ENCODE peak calls at places on chromosomes 3 and 15, in seven cellular contexts. U is epithelial cell of esophagus, H is keratinocyte, D is tibial artery, R is cardiac fibroblast, M is tibial nerve, X is sigmoid colon. Q is an unnamed sample.

GRCh38 chr15:77889009-77889806 is 188.3 kb downstream of the TBC1D2B start:
- DNase-seq in U (no peak), H (no peak), D (peak), R (peak), M (no peak), X (no peak), Q (no peak)

GRCh38 chr3:8757551-8758518 is 11.6 kb downstream of the OXTR start:
- DNase-seq in U (peak), H (no peak), D (no peak), R (peak), M (no peak), X (no peak), Q (peak)

GRCh38 chr3:128603313-128603712 is 47.3 kb downstream of the RPN1 start:
- DNase-seq in U (no peak), H (no peak), D (no peak), R (no peak), M (no peak), X (no peak), Q (no peak)

GRCh38 chr3:14153663-14154062 is 24.7 kb downstream of the XPC start:
- DNase-seq in U (no peak), H (no peak), D (no peak), R (no peak), M (no peak), X (no peak), Q (no peak)

GRCh38 chr3:111923095-111923771 is 55.6 kb upstream of the ABHD10 start:
- DNase-seq in U (peak), H (no peak), D (no peak), R (peak), M (no peak), X (no peak), Q (peak)

GRCh38 chr15:70669006-70669602 is 94.3 kb downstream of the UACA start:
- DNase-seq in U (no peak), H (no peak), D (no peak), R (no peak), M (no peak), X (no peak), Q (no peak)

GRCh38 chr15:58447244-58448010 is 15.6 kb downstream of the LIPC start:
- DNase-seq in U (peak), H (no peak), D (no peak), R (peak), M (no peak), X (no peak), Q (peak)

GRCh38 chr3:48120223-48120622 is 68.0 kb downstream of the CDC25A start:
- DNase-seq in U (no peak), H (no peak), D (no peak), R (no peak), M (no peak), X (no peak), Q (no peak)

GRCh38 chr3:147538034-147538433 is 128.9 kb downstream of the ZIC1 start:
- DNase-seq in U (no peak), H (no peak), D (no peak), R (no peak), M (no peak), X (no peak), Q (no peak)

GRCh38 chr3:112629425-112629824 is 11.5 kb downstream of the CCDC80 start:
- DNase-seq in U (peak), H (no peak), D (peak), R (peak), M (peak), X (peak), Q (peak)

GRCh38 chr3:188150982-188151381 is 3.0 kb upstream of the LPP start:
- DNase-seq in U (peak), H (no peak), D (no peak), R (no peak), M (no peak), X (no peak), Q (no peak)

GRCh38 chr15:84985158-84985557 is 3.5 kb downstream of the PDE8A start:
- DNase-seq in U (no peak), H (no peak), D (no peak), R (no peak), M (no peak), X (no peak), Q (no peak)

GRCh38 chr15:84983299-84983698 is 1.6 kb downstream of the PDE8A start:
- DNase-seq in U (no peak), H (no peak), D (no peak), R (peak), M (no peak), X (no peak), Q (no peak)

GRCh38 chr15:84982301-84982920 is 755 bp downstream of the PDE8A start:
- DNase-seq in U (peak), H (no peak), D (peak), R (peak), M (peak), X (peak), Q (no peak)

GRCh38 chr15:84981711-84982300 is at the start of gene PDE8A:
- DNase-seq in U (peak), H (no peak), D (peak), R (no peak), M (peak), X (peak), Q (peak)

DNA sequence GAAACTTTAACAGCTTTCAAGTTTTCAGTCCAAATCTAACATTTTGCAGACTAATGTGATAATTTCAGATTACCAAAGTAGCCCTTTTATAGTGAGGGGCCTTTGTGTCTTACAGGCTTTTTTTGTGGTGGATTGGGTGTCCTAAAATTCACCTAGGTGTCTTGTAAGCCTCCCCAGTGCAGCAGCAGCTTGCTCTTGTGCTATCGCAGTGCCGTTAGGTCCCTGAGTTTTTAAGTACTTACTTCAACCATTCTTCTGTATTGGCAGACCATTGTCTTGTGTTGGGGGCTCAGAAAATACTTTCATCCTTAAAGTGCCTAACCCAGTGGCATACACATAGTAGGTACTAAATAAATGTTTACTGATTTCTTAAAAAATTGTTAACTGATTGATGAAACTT is 2.1 kb downstream of the PDE8A start:
- DNase-seq in U (no peak), H (no peak), D (no peak), R (no peak), M (no peak), X (no peak), Q (no peak)
- H3K4me3 ChIP-seq in U (no peak), H (no peak), D (peak), R (no peak), M (peak), X (peak), Q (peak)

DNA sequence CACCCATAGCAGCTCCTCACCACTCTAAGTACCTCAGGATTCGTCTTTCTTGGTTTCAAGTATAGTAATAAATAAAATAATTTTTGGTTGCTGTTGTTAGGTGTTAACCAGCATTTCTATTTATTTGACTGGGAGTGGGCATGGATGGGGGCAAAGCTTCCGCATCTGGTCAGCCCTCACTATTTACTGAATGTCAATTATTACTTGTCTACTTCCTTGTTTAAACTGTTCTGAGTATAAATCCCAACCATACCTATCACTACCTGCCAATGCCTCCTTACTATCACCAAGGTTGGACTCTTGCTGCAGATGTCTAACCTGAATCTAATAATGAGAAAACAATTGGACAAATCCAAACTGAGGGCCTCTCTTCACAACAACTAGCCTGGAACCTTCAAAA is 41.9 kb upstream of the GK5 start:
- DNase-seq in U (no peak), H (no peak), D (no peak), R (no peak), M (no peak), X (no peak), Q (no peak)
- H3K4me3 ChIP-seq in U (no peak), H (no peak), D (no peak), R (no peak), M (no peak), X (no peak), Q (no peak)

GRCh38 chr3:190444036-190444435 is 5.7 kb downstream of the TMEM207 start:
- DNase-seq in U (no peak), H (no peak), D (no peak), R (no peak), M (no peak), X (no peak), Q (no peak)
- H3K4me3 ChIP-seq in U (no peak), H (no peak), D (no peak), R (no peak), M (no peak), X (no peak), Q (no peak)

DNA sequence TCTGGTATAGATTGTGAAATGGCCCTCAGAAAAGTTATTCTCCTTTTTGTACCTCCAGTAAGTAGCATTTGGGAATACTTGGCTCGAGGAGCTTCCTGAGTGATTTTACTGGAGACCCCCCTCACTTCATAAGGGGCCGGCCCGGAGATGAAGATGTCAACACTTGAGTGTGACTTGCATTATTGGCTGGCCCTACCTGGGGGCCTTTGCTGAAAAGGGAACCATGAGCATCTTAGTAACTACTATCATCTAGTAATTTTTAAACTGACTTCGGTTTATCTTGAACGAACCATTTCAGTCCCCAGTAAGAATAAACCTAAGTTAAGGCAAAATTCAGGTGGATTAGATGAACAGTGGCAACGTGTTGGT is 1.3 kb downstream of the FAIM start:
- DNase-seq in U (no peak), H (no peak), D (no peak), R (no peak), M (no peak), X (no peak), Q (no peak)
- H3K4me3 ChIP-seq in U (no peak), H (peak), D (peak), R (no peak), M (peak), X (peak), Q (peak)